ENCODE peak calls at places on chromosomes 13 and 19, in five cellular contexts. X is astrocyte of the spinal cord, R is tibial artery, F is upper lobe of left lung, V is mammary epithelial cell. S is an unnamed sample.

GRCh38 chr13:30341815-30342570 is 34.6 kb upstream of the KATNAL1 start:
- DNase-seq in X (peak), R (peak), F (peak), V (peak), S (peak)

GRCh38 chr13:76148926-76149325 is 512.8 kb downstream of the LMO7 start:
- DNase-seq in X (peak), R (no peak), F (no peak), V (peak), S (peak)

GRCh38 chr19:43504426-43505185 is at the start of gene PHLDB3:
- DNase-seq in X (no peak), R (peak), F (peak), V (no peak), S (no peak)

GRCh38 chr19:16168465-16169081 is 4.8 kb downstream of the CIB3 start:
- DNase-seq in X (no peak), R (no peak), F (no peak), V (peak), S (no peak)

GRCh38 chr19:5968431-5969373 is 9.2 kb downstream of the RANBP3 start:
- DNase-seq in X (no peak), R (no peak), F (peak), V (peak), S (no peak)

GRCh38 chr13:23718916-23719470 is 148.8 kb downstream of the TNFRSF19 start:
- DNase-seq in X (no peak), R (no peak), F (no peak), V (no peak), S (no peak)

GRCh38 chr13:63741029-63741813 is 2325.6 kb upstream of the PCDH20 start:
- DNase-seq in X (no peak), R (peak), F (peak), V (no peak), S (no peak)

GRCh38 chr13:51806571-51806970 is 2.6 kb upstream of the DHRS12 start:
- DNase-seq in X (peak), R (no peak), F (no peak), V (no peak), S (no peak)

GRCh38 chr13:66364346-66364745 is 865.8 kb downstream of the PCDH9 start:
- DNase-seq in X (no peak), R (no peak), F (no peak), V (no peak), S (no peak)

GRCh38 chr19:17095141-17095919 is 19.8 kb downstream of the MYO9B start:
- DNase-seq in X (no peak), R (peak), F (peak), V (no peak), S (no peak)

GRCh38 chr19:13935765-13936486 is 2.3 kb downstream of the PODNL1 start:
- DNase-seq in X (peak), R (no peak), F (no peak), V (no peak), S (no peak)

GRCh38 chr19:21877976-21878375 is 42.0 kb upstream of the ZNF43 start:
- DNase-seq in X (no peak), R (no peak), F (no peak), V (no peak), S (no peak)

GRCh38 chr13:73254827-73255226 is 196.0 kb downstream of the KLF5 start:
- DNase-seq in X (no peak), R (no peak), F (no peak), V (peak), S (no peak)

GRCh38 chr19:54266133-54266532 is 9.1 kb upstream of the LILRB5 start:
- DNase-seq in X (peak), R (no peak), F (peak), V (peak), S (peak)

GRCh38 chr13:60169239-60170031 is 5.7 kb upstream of the DIAPH3 start:
- DNase-seq in X (no peak), R (no peak), F (no peak), V (no peak), S (no peak)

GRCh38 chr13:111115841-111116500 is 861 bp downstream of the ARHGEF7 start:
- DNase-seq in X (peak), R (peak), F (no peak), V (no peak), S (peak)

GRCh38 chr19:14054721-14055120 is 7.2 kb downstream of the PALM3 start:
- DNase-seq in X (no peak), R (no peak), F (no peak), V (no peak), S (no peak)

DNA sequence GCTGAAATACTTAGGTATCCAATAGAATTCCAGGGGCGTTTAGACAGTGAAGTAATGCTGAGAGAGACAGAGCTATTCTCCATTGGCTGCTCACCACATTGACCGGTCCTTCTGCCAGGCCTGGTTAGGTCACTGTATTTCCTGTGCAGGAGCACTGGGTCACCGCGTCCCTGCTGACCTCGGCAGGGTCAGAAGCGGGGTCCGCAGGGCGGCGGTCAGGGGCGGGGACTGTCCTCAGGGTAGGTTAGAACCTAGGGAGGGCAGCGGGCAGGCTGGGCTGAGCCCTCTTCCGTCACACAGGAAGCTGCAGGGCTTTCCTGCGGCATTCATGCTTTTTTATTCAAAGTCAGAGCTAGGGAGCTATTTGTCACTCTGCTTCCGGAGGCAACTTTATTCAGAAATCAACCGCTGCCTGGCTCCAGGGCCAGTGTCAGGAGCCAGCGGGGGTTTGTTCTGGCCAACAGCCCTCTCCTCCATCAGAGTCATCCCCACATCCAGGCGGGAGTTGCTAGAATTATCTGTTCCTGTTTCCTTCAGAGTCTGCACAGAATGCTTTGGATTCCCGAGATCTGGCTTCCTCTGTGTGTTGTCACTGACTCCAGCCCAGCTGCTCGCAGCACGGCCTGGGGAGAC is 81.3 kb upstream of the WASF3 start:
- DNase-seq in X (peak), R (no peak), F (no peak), V (no peak), S (no peak)
- H3K4me3 ChIP-seq in X (peak), R (peak), F (peak), V (no peak), S (peak)

GRCh38 chr13:97266734-97267417 is 44.7 kb downstream of the MBNL2 start:
- DNase-seq in X (peak), R (no peak), F (no peak), V (no peak), S (no peak)

GRCh38 chr13:97267418-97268059 is 45.4 kb downstream of the MBNL2 start:
- DNase-seq in X (no peak), R (no peak), F (no peak), V (no peak), S (no peak)

GRCh38 chr13:97272526-97272925 is 50.4 kb downstream of the MBNL2 start:
- DNase-seq in X (no peak), R (no peak), F (no peak), V (no peak), S (no peak)

GRCh38 chr13:97268772-97269171 is 46.6 kb downstream of the MBNL2 start:
- DNase-seq in X (no peak), R (no peak), F (no peak), V (no peak), S (no peak)

DNA sequence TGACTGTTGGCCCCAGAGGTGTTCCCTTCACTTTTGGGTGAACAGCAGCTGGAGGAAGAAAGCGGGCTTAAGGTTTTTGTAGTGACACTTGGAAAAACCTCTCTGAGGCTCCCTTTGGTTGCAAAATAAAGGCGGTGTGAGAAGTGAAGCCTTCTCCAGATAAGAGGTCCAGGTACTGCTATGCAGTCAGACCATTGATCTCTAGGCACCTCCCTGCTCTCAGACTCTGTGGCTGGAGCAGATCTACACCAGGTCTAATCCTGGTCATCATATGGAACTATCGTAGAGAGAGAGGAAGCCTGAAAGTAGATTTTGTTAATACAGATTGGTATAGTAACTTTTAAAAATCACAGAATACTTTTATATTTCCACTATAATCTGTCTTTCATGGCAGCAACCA is 47.5 kb downstream of the MBNL2 start:
- DNase-seq in X (no peak), R (no peak), F (no peak), V (no peak), S (no peak)
- TF ChIP-seq CTCF in X (no peak), R (no peak), F (no peak), V (no peak), S (no peak)

GRCh38 chr19:1729568-1729925 is 23.8 kb upstream of the ONECUT3 start:
- DNase-seq in X (no peak), R (no peak), F (no peak), V (no peak), S (no peak)

GRCh38 chr19:1730157-1730556 is 23.1 kb upstream of the ONECUT3 start:
- DNase-seq in X (no peak), R (no peak), F (no peak), V (no peak), S (no peak)

GRCh38 chr19:1720237-1720636 is 33.1 kb upstream of the ONECUT3 start:
- DNase-seq in X (no peak), R (no peak), F (no peak), V (no peak), S (no peak)

GRCh38 chr19:1728816-1729567 is 24.3 kb upstream of the ONECUT3 start:
- DNase-seq in X (no peak), R (no peak), F (no peak), V (no peak), S (no peak)

DNA sequence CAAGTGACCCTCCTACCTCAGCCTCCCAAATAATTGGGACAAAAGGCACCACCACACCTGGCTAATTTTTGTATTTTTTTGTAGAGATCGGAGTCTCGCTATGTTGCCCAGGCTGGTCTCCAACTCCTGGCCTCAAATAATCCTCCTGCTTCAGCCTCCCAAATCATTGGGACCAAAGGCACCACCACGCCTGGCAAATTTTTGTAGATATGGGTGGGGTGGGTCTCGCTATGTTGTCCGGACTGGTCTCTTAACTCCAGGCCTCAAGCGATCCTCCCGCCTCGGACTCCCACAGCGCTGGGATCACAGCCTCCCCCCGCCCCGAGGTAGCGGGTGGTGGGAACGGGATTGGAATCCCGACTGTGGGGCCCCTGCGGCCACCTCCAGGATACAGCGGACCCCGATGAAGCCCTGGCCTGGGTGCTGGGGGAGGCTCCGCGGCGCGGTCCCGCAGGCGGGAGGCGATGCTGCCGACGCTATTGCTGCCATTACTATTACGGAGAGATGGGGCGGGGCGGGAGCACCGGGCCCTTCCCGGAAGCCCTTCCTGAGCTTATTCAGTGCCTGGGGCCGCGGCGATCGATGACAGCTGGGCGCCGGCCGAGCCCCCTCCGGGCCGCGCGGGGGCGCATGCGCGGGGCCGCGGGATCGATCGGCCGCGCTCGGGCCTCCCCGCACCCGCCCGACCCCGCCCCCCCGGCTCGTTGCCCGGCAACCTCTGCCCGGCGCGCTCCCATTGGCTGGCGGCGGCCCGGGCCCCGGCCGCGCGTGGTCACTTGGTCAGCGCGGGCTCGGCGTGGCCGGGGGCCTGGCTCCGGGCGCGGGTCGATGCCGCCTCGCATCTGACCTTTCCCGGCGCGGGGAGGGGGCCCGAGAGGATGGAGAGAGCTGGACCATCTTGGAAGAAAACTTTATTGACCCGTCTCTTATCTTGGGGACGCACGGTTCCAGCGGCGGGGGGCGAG is 27.9 kb upstream of the ONECUT3 start:
- DNase-seq in X (peak), R (no peak), F (no peak), V (peak), S (no peak)
- H3K4me3 ChIP-seq in X (peak), R (peak), F (peak), V (peak), S (peak)

GRCh38 chr13:40813662-40814454 is 24.4 kb downstream of the SLC25A15 start:
- DNase-seq in X (peak), R (no peak), F (no peak), V (peak), S (no peak)
- TF ChIP-seq CTCF in X (peak), R (peak), F (peak), V (peak), S (peak)

GRCh38 chr19:49875801-49876421 is 1.2 kb downstream of the AKT1S1 start:
- DNase-seq in X (peak), R (peak), F (peak), V (no peak), S (no peak)

GRCh38 chr19:49874503-49875157 is 2.5 kb downstream of the AKT1S1 start:
- DNase-seq in X (no peak), R (no peak), F (no peak), V (peak), S (no peak)

GRCh38 chr19:49876422-49877019 is 634 bp downstream of the AKT1S1 start:
- DNase-seq in X (peak), R (peak), F (peak), V (peak), S (peak)

GRCh38 chr19:49873834-49874233 is 3.3 kb downstream of the AKT1S1 start:
- DNase-seq in X (no peak), R (no peak), F (no peak), V (no peak), S (no peak)

DNA sequence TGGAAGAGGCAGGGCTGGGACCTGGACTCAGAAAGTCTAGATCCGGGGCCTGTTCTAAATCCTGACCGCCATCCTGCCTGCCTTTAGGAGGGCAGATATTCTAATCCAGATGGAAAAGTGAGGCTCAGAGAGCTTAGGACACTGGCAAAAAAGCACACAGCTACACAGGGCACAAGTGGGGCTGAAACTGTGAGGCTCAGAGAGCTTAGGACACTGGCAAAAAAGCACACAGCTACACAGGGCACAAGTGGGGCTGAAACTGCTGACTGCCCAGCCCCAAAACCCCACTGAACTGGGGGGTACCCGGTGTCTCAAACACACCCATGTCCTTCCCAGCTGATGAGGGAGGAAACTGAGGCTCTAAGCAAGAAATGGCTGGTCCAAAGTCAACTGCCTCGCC is 2.0 kb downstream of the AKT1S1 start:
- DNase-seq in X (no peak), R (no peak), F (no peak), V (no peak), S (no peak)
- H3K4me3 ChIP-seq in X (peak), R (peak), F (peak), V (peak), S (peak)

GRCh38 chr13:26786651-26787295 is 26.2 kb upstream of the GPR12 start:
- DNase-seq in X (no peak), R (no peak), F (no peak), V (no peak), S (no peak)
- TF ChIP-seq CTCF in X (no peak), R (no peak), F (no peak), V (no peak), S (no peak)

GRCh38 chr13:113834496-113835200 is 29.2 kb downstream of the GAS6 start:
- DNase-seq in X (no peak), R (no peak), F (no peak), V (no peak), S (no peak)

GRCh38 chr13:113837554-113838355 is 26.1 kb downstream of the GAS6 start:
- DNase-seq in X (peak), R (peak), F (peak), V (peak), S (peak)

GRCh38 chr13:113836917-113837553 is 26.8 kb downstream of the GAS6 start:
- DNase-seq in X (peak), R (peak), F (no peak), V (peak), S (peak)

GRCh38 chr13:113833111-113833830 is 30.6 kb downstream of the GAS6 start:
- DNase-seq in X (no peak), R (no peak), F (no peak), V (no peak), S (no peak)

DNA sequence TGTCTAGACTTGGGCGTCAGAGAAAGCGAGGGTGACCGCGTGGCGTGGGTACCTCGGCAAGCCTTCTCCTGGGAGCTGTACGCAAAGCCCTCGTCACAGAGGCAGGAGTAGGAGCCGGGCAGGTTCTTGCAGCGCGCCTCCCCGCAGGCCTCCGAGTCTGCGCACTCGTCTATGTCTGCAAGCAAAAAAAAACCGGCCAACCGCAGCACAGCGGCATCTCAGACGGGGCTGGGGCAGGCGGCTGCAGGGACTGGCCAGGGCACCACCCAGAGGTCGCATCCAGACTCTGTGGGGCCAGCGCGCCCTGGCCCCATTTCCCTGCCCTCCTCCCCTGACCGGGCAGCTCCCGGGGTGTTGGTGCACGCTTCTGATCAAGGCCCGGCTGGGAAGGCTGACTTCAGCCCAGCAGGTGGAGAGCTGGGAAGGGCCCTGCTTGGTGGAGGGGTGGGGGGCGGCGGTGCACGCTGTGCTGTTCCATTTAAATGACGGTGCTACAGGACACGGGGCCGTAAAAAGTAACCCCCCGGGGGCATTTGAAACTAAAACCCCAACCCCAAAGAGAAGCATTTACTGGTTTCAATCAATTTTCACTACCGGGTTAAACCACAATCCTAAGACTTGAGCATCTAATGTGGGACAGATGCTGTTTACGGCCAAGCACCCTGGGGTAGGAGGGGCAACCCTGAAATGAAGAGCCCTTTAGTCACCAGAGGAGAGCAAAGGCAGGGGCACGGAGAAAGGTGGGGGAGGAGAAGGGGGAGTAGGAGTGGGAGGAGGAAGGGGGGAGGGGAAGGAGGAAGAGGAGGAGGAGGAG is 28.2 kb downstream of the GAS6 start:
- DNase-seq in X (peak), R (no peak), F (no peak), V (no peak), S (peak)
- H3K4me3 ChIP-seq in X (no peak), R (no peak), F (no peak), V (no peak), S (no peak)

DNA sequence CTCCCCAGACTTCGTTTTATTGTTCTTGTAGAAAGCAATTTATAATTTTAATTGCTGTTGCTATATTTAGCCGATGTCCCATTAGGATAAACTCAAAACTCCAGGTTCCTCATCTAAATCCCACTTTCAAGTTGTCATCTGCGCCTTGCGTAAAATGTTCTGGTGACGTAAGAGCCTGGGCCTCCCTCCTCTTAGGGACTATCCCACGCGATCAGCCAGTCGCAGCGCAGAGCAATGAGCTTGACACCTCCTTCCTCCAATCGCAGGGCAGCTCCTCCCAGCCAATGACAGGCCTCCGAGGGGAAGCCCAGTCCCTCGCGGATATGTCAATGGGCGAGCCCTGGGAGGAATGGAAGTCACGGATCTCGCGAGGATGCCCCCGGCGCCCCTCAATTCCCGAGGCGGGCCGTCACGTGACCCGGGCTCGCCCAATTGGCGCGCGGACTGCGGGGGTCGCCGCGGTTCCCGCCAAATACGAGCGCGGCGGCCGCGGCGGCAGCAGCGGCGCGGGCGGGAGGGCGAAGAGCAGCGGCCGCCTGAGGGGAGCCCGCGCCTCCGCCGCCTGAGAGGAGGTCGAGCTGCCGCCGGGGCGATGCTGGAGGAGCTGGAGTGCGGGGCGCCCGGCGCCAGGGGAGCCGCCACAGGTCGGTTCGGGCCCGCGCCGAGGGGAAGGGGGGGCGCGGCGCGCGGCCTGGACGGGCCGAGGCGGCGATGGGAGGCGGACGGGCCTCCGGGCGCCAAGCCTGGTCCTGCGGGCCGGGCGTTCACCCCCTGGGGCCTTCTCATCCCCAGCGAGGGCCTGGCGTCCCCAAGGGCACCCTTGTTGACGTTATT is at the start of gene CHAF1A:
- DNase-seq in X (peak), R (peak), F (peak), V (peak), S (peak)
- TF ChIP-seq CTCF in X (no peak), R (no peak), F (no peak), V (no peak), S (no peak)